ENCODE peak calls at places on chromosomes 11 and 22, in six cellular contexts. G is ovary, Q is astrocyte, R is left ventricle myocardium inferior, I is thoracic aorta, V is right cardiac atrium. E is an unnamed sample.

GRCh38 chr11:131056036-131056435 is 139.8 kb upstream of the SNX19 start:
- DNase-seq in G (no peak), Q (no peak), R (no peak), I (no peak), V (no peak), E (no peak)

GRCh38 chr11:16792426-16792825 is 54.0 kb downstream of the C11orf58 start:
- DNase-seq in G (no peak), Q (peak), R (no peak), I (no peak), V (no peak), E (peak)

GRCh38 chr11:33735426-33736147 is 636 bp downstream of the CD59 start:
- DNase-seq in G (peak), Q (no peak), R (peak), I (no peak), V (peak), E (peak)

GRCh38 chr11:111707691-111708067 is 58.5 kb downstream of the PPP2R1B start:
- DNase-seq in G (no peak), Q (no peak), R (no peak), I (no peak), V (no peak), E (no peak)

GRCh38 chr22:38230108-38230825 is 28.5 kb downstream of the MAFF start:
- DNase-seq in G (no peak), Q (no peak), R (peak), I (no peak), V (peak), E (peak)

GRCh38 chr11:32229566-32230240 is 138.8 kb downstream of the RCN1 start:
- DNase-seq in G (no peak), Q (no peak), R (no peak), I (no peak), V (no peak), E (no peak)

GRCh38 chr11:73141031-73141308 is 1.1 kb downstream of the FCHSD2 start:
- DNase-seq in G (no peak), Q (no peak), R (peak), I (no peak), V (peak), E (no peak)

GRCh38 chr22:27906241-27906640 is 12.8 kb downstream of the PITPNB start:
- DNase-seq in G (no peak), Q (peak), R (no peak), I (no peak), V (no peak), E (peak)

GRCh38 chr11:64298966-64299846 is 952 bp upstream of the CATSPERZ start:
- DNase-seq in G (peak), Q (no peak), R (peak), I (no peak), V (peak), E (peak)

GRCh38 chr11:79390923-79391322 is 49.9 kb downstream of the TENM4 start:
- DNase-seq in G (no peak), Q (peak), R (no peak), I (no peak), V (no peak), E (peak)

GRCh38 chr22:35341090-35341874 is 39.6 kb upstream of the HMOX1 start:
- DNase-seq in G (no peak), Q (no peak), R (no peak), I (no peak), V (peak), E (no peak)

GRCh38 chr22:29272624-29273023 is 4.6 kb downstream of the EWSR1 start:
- DNase-seq in G (no peak), Q (no peak), R (no peak), I (no peak), V (peak), E (no peak)
- H3K4me3 ChIP-seq in G (no peak), Q (no peak), R (no peak), I (no peak), V (no peak), E (no peak)

GRCh38 chr22:19707347-19708322 is 6.7 kb upstream of the SEPTIN5 start:
- DNase-seq in G (no peak), Q (no peak), R (no peak), I (no peak), V (no peak), E (no peak)

GRCh38 chr22:19710769-19711106 is 3.6 kb upstream of the SEPTIN5 start:
- DNase-seq in G (no peak), Q (no peak), R (no peak), I (no peak), V (no peak), E (no peak)

GRCh38 chr22:19708323-19709011 is 5.8 kb upstream of the SEPTIN5 start:
- DNase-seq in G (no peak), Q (no peak), R (no peak), I (no peak), V (peak), E (no peak)

GRCh38 chr22:19710020-19710768 is 4.1 kb upstream of the SEPTIN5 start:
- DNase-seq in G (peak), Q (no peak), R (no peak), I (no peak), V (no peak), E (no peak)

DNA sequence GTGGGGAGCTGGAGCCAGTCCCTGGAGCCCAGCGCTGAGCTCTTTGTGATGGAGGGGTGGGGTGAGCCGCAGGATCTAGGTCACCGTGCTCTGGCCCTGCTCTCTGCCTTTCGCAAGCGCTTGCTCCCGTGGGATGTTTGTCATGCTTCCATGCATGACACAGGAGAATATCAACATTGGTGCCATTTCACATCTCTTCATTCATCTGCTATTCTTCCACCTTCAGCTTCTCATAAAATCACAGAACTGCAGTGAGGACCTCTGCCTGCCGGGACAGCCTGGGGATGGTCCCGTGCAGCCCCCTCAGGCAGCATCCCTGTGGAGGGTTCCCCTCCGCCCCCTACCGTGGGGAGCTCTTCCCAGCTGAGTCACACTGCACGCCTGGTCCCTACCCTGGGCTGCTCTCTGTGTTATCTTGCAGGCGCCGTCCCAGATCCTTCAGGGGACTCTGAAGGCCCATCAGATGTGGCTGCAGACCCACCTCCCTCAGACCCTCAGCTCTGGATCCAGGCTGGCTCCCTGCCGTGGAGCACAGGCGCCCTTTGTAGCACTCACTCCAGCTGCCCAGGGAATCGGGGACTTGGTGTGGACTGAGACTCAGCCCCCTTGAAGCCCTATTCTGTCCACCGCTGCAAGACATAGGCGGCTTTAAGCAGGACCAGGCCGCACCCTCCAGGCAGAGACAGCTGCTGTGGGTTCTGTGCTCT is 5.1 kb upstream of the SEPTIN5 start:
- DNase-seq in G (no peak), Q (no peak), R (peak), I (no peak), V (peak), E (peak)
- H3K4me3 ChIP-seq in G (no peak), Q (no peak), R (no peak), I (no peak), V (no peak), E (no peak)

DNA sequence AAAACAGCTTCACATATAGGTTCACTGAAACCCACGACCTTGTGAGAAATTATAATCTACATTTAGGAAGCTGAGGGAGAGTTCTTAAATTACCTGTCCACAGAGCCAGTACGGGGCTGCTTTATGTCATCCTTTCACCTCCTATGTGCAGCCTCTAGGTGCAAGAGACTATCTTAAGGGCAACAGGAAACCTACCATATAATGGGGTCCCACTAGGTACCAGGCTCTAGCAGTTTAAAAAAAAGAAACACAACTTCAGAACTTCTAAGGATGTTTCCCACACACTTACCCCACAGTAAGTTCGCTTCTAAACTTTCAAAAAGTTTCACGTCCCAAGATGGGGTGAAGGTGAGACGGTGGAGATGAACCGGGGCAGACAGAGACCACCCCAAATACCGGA is 573 bp downstream of the STK33 start:
- DNase-seq in G (no peak), Q (no peak), R (no peak), I (no peak), V (no peak), E (no peak)
- H3K4me3 ChIP-seq in G (peak), Q (peak), R (peak), I (peak), V (peak), E (peak)

GRCh38 chr22:45008853-45009751 is 703 bp downstream of the PHF21B start:
- DNase-seq in G (peak), Q (no peak), R (no peak), I (no peak), V (no peak), E (no peak)
- H3K4me3 ChIP-seq in G (peak), Q (peak), R (peak), I (peak), V (peak), E (no peak)

DNA sequence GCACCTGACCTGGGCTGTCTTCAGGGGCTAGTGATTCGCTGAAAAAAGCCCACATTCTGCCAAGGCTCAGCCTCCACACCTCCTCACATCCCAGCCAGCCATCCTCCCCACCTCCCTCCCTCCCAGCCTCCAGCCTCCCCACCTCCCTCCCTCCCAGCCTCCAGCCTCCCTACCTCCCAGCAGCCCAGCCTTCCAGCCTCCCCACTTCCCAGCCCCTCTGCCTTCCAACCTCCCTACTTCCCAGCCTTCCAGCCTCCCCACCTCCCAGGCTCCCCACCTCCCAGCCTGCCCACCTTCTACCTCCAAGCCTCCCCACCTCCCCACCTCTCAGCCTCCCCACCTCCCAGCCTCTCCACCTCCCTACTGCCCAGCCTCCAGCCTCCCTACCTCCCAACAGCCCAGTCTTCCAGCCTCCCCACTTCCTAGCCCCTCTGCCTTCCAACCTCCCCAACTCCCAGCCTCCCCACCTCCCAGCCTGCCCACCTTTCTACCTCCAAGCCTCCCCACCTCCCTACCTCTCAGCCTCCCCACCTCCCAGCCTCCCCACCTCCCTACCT is 33.7 kb upstream of the TH start:
- DNase-seq in G (no peak), Q (no peak), R (no peak), I (no peak), V (no peak), E (no peak)
- H3K4me3 ChIP-seq in G (no peak), Q (no peak), R (no peak), I (no peak), V (no peak), E (no peak)

DNA sequence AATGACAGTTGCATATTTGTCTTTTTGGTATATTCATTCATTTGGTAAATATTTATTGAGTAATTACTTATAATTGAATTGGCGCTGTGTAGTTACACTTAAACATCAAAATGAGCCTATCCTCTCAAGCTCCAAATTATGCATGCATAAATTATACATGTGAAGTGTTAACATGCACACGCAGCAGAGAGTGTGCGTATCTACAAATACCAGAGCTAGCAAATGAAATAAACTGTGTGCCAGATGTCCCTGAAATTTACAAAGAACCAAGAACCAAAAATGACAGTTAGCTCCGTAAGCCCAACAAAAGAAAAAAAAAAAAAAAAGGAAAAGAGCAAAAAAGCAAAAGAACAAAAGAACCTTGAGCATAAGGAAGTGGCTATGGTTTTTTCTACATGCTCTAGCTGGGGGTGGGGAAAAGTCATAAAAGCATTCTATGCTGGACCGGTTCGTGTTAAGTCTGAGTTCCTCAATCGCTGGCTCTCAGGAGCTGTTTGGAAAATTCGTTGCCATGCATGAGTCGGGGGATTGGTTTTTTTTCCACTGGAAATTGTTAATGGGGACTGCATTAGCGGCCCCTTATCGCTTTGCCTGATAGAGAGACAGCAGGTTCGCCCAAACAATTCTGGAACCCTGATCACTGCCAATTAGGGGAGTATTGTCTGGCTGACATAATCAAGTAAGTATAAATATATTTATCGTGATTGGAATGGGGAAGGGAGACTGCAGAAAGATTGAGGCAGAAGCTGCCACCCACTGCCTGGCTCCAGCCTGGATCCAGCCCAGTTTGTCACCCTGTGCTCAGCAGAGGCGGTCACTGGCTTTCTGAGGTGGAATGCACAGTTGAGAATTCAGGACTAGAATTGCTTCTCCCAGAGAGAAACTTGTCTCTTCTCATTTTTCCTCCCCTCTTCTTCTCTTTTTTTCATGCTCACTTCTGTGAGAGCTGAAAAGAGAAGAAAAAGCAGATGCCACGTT is 25.6 kb downstream of the GRAP2 start:
- DNase-seq in G (no peak), Q (no peak), R (no peak), I (no peak), V (no peak), E (no peak)
- H3K4me3 ChIP-seq in G (no peak), Q (no peak), R (no peak), I (no peak), V (no peak), E (no peak)

DNA sequence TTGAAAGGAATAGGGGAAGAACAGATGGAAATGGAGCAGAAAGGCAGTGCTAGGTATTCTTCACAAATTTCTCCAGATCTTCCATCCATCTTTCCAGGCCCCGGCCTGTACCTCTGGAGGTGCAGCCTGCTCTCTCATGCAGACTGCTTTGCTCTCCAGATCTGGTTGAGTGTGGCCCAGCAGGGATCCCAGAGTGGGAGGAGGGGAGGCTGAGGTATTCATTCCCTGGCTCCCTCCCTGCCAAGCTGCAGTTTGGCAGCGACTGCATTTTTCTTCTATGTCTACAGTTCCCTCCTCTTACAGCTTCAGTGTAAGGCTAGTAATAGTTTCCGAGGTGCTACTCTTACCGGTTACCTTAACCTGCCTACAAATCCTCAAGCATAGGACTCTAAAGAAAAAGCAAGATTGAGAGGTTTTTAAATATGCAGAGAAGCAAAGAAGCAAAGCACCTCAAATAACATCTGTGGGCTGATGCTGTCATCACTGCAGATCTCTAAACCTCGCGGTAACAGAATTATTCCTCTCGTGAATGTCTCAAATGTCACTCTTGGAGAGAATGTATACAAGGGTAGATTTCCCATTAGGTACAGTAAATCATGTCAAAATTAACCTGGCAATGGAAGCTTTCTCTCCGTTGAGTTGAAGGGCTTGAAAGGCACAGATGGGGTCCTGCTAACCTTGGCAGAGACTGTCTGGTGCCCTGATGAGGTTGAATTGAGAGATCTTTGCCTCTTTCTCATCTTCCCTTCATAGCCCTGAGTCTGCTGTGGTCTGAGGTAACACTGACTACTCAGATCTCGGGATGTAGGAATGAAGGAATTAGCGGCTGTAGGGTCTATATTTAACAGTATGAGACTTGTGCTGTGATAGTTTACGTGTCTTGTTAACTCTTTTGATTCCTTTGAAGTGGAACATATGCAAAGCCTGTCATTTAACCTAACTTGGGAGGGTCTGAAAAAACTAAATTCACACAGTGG is 297.9 kb upstream of the C11orf87 start:
- DNase-seq in G (no peak), Q (peak), R (peak), I (no peak), V (peak), E (peak)
- H3K4me3 ChIP-seq in G (no peak), Q (no peak), R (peak), I (peak), V (no peak), E (no peak)